ENCODE peak calls at places on chromosomes 1 and 21, in six cellular contexts. Q is psoas muscle, W is body of pancreas, E is HFF-Myc, U is transverse colon, D is left ventricle myocardium inferior. Y is an unnamed sample.

GRCh38 chr1:26112407-26112775 is 767 bp downstream of the PDIK1L start:
- DNase-seq in W (no peak), Q (no peak), D (no peak), E (no peak), U (no peak), Y (no peak)

GRCh38 chr21:32524010-32524719 is 61.2 kb downstream of the TCP10L start:
- DNase-seq in U (no peak), W (no peak), D (peak), E (peak), Q (no peak), Y (no peak)

GRCh38 chr1:243420369-243420768 is 164.5 kb downstream of the SDCCAG8 start:
- DNase-seq in W (no peak), Q (no peak), D (no peak), E (no peak), U (no peak), Y (no peak)

GRCh38 chr21:40950970-40951369 is 104.0 kb upstream of the DSCAM start:
- DNase-seq in E (no peak), D (no peak), Q (no peak), U (no peak), W (no peak), Y (no peak)

GRCh38 chr1:222521299-222522104 is 26.4 kb downstream of the HHIPL2 start:
- DNase-seq in Q (no peak), D (no peak), W (no peak), U (no peak), E (peak), Y (no peak)

GRCh38 chr21:25836396-25836795 is 101.6 kb downstream of the GABPA start:
- DNase-seq in W (no peak), Q (no peak), U (no peak), E (no peak), D (no peak), Y (no peak)

GRCh38 chr1:32031578-32032286 is 18.1 kb downstream of the KHDRBS1 start:
- DNase-seq in D (no peak), W (no peak), E (no peak), Q (no peak), U (no peak), Y (no peak)

GRCh38 chr1:119279441-119280415 is 88.9 kb upstream of the HAO2 start:
- DNase-seq in D (no peak), Q (no peak), W (no peak), U (no peak), E (peak), Y (no peak)

GRCh38 chr1:90133133-90133532 is 138.2 kb downstream of the ZNF326 start:
- DNase-seq in U (peak), W (peak), Q (no peak), E (peak), D (no peak), Y (no peak)

GRCh38 chr1:23984417-23985186 is 4.5 kb upstream of the SRSF10 start:
- DNase-seq in E (no peak), Q (no peak), W (peak), D (no peak), U (peak), Y (no peak)

GRCh38 chr21:15152591-15152990 is 87.8 kb upstream of the NRIP1 start:
- DNase-seq in Q (no peak), W (no peak), U (no peak), D (no peak), E (no peak), Y (no peak)

GRCh38 chr1:17419626-17420328 is 19.7 kb downstream of the RCC2 start:
- DNase-seq in Q (peak), E (no peak), W (peak), U (peak), D (peak), Y (peak)

GRCh38 chr1:235980976-235981375 is 83.9 kb downstream of the NID1 start:
- DNase-seq in Q (no peak), W (no peak), E (no peak), U (no peak), D (no peak), Y (no peak)

GRCh38 chr1:94416901-94417701 is 1.1 kb upstream of the ABCD3 start:
- DNase-seq in D (no peak), U (peak), Q (no peak), W (peak), E (no peak), Y (no peak)

GRCh38 chr21:44653656-44654575 is 543 bp downstream of the KRTAP12-4 start:
- DNase-seq in Q (no peak), U (no peak), E (no peak), D (no peak), W (no peak), Y (peak)

GRCh38 chr1:160090760-160091159 is 7.7 kb downstream of the IGSF8 start:
- DNase-seq in Q (no peak), D (no peak), U (no peak), E (no peak), W (no peak), Y (no peak)

GRCh38 chr1:97668945-97669344 is 251.9 kb downstream of the DPYD start:
- DNase-seq in D (no peak), Q (no peak), W (no peak), U (no peak), E (peak), Y (no peak)

GRCh38 chr21:41886331-41886730 is 7.2 kb upstream of the PRDM15 start:
- DNase-seq in D (no peak), W (no peak), Q (no peak), E (no peak), U (no peak), Y (no peak)

GRCh38 chr1:85330206-85330605 is 53.8 kb upstream of the BCL10 start:
- DNase-seq in E (peak), Q (no peak), D (no peak), W (no peak), U (no peak), Y (no peak)

GRCh38 chr1:22319608-22320007 is 132.0 kb upstream of the ZBTB40 start:
- DNase-seq in D (no peak), E (no peak), U (no peak), Q (no peak), W (no peak), Y (no peak)

GRCh38 chr1:22315315-22316078 is 136.2 kb upstream of the ZBTB40 start:
- DNase-seq in U (no peak), Q (no peak), W (no peak), E (no peak), D (no peak), Y (no peak)

GRCh38 chr1:22317920-22318243 is 133.8 kb upstream of the ZBTB40 start:
- DNase-seq in E (no peak), U (no peak), W (no peak), D (no peak), Q (no peak), Y (no peak)

GRCh38 chr1:22318279-22318983 is 133.2 kb upstream of the ZBTB40 start:
- DNase-seq in Q (no peak), E (no peak), U (no peak), W (no peak), D (no peak), Y (no peak)

DNA sequence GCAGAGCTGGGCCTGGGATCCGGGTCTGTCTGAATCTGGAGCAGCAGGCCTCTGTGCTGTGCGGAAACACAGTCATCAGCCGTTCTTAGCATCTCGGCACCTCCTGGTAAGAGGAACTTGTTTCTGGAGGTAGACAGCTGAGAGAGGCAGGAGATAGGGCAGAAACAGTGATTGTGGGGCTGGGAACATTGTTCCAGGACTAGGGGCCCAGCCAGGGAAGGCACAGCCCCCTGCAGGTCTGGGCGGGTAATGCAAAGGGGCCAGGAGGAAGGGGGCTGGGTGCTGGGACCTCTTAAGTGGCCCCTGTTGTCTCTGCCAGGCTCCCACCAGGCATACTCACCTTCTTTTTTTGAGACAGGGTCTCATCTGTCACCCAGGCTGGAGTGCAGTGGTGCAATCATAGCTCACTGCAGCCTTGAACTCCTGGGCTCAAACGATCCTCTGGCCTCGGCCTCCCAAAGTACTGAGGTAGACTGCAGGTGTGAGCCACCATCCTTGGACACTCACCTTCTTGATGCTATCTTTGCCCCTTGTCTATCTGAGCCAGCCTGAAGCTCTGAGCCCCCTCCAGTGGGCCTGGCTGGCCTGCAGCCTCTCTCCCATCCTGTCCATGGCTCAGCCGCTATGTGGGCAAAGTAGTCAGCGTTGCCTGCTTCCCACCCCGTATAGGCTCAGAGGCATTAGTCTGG is 134.3 kb upstream of the ZBTB40 start:
- DNase-seq in E (no peak), U (no peak), W (no peak), Q (no peak), D (no peak), Y (no peak)
- TF ChIP-seq CTCF in E (peak), U (peak), W (peak), Q (no peak), D (peak), Y (peak)

GRCh38 chr1:2203671-2204383 is 9.3 kb upstream of the FAAP20 start:
- DNase-seq in Q (no peak), D (no peak), U (peak), W (no peak), E (no peak), Y (no peak)
- H3K4me3 ChIP-seq in Q (peak), D (peak), U (no peak), W (no peak), E (peak), Y (no peak)

GRCh38 chr1:40802078-40803075 is 18.8 kb downstream of the KCNQ4 start:
- DNase-seq in U (peak), W (peak), E (peak), D (peak), Q (peak), Y (peak)
- TF ChIP-seq CTCF in U (no peak), W (no peak), E (no peak), D (no peak), Q (no peak), Y (no peak)

GRCh38 chr1:209767105-209767504 is 11.3 kb downstream of the TRAF3IP3 start:
- DNase-seq in U (no peak), Q (no peak), W (no peak), D (no peak), E (no peak), Y (no peak)
- H3K4me3 ChIP-seq in U (no peak), Q (no peak), W (no peak), D (no peak), E (no peak), Y (no peak)